ENCODE peak calls at places on chromosomes 13 and 19, in seven cellular contexts. J is RWPE1; U is ACHN; N is stimulated activated CD8-positive, alpha-beta memory T cell treated with anti-CD3 and anti-CD28 coated beads, Interleukin-7, amount 100 ng/mL, for 24 hours; W is progenitor cell of endocrine pancreas; M is CD8-positive, alpha-beta memory T cell; L is Karpas-422. Q is an unnamed sample.
A peak's percentile ranks its signal among the peaks of the same experiment; 100 is the strongest.

GRCh38 chr13:106156468-106156867 is 379.0 kb downstream of the EFNB2 start:
- DNase-seq in J (peak; percentile 86), U (peak; percentile 84), N (no peak), W (no peak), M (no peak), L (no peak), Q (peak; percentile 96)

GRCh38 chr19:39506944-39507714 is 7.8 kb upstream of the SELENOV start:
- DNase-seq in J (peak; percentile 71), U (peak; percentile 70), N (peak; percentile 30), W (peak; percentile 44), M (no peak), L (peak; percentile 83), Q (no peak)

GRCh38 chr13:47397739-47398138 is 500.9 kb upstream of the HTR2A start:
- DNase-seq in J (peak; percentile 22), U (no peak), N (no peak), W (no peak), M (no peak), L (no peak), Q (no peak)

GRCh38 chr13:113532156-113532806 is 41.8 kb upstream of the DCUN1D2 start:
- DNase-seq in J (peak; percentile 46), U (no peak), N (no peak), W (no peak), M (no peak), L (no peak), Q (no peak)

GRCh38 chr19:3575260-3575741 is 2.6 kb downstream of the HMG20B start:
- DNase-seq in J (no peak), U (peak; percentile 33), N (no peak), W (no peak), M (no peak), L (peak; percentile 49), Q (no peak)

GRCh38 chr19:10884273-10884672 is 12.9 kb downstream of the CARM1 start:
- DNase-seq in J (no peak), U (no peak), N (no peak), W (no peak), M (no peak), L (no peak), Q (peak; percentile 33)

GRCh38 chr13:24004142-24004541 is 106.8 kb upstream of the C1QTNF9B start:
- DNase-seq in J (no peak), U (no peak), N (no peak), W (no peak), M (no peak), L (no peak), Q (no peak)

GRCh38 chr19:33390908-33391630 is 17.6 kb downstream of the CEBPG start:
- DNase-seq in J (no peak), U (no peak), N (no peak), W (no peak), M (no peak), L (no peak), Q (no peak)

GRCh38 chr19:36987091-36987490 is 71.0 kb downstream of the ZNF568 start:
- DNase-seq in J (no peak), U (no peak), N (no peak), W (no peak), M (no peak), L (no peak), Q (no peak)

GRCh38 chr19:1590641-1591397 is 1.8 kb downstream of the MBD3 start:
- DNase-seq in J (no peak), U (peak; percentile 37), N (no peak), W (no peak), M (no peak), L (peak; percentile 76), Q (peak; percentile 66)

GRCh38 chr19:54077334-54077733 is 3.8 kb downstream of the TARM1 start:
- DNase-seq in J (no peak), U (no peak), N (no peak), W (no peak), M (no peak), L (no peak), Q (no peak)

GRCh38 chr13:29703421-29703820 is 107.9 kb upstream of the SLC7A1 start:
- DNase-seq in J (no peak), U (no peak), N (no peak), W (no peak), M (no peak), L (no peak), Q (no peak)

GRCh38 chr19:31981545-31981944 is 363.9 kb upstream of the ZNF507 start:
- DNase-seq in J (no peak), U (no peak), N (no peak), W (no peak), M (no peak), L (no peak), Q (no peak)

GRCh38 chr13:37375724-37376123 is 222.8 kb downstream of the POSTN start:
- DNase-seq in J (no peak), U (no peak), N (no peak), W (no peak), M (no peak), L (no peak), Q (no peak)

GRCh38 chr19:32819415-32820400 is 49.9 kb downstream of the SLC7A9 start:
- DNase-seq in J (no peak), U (no peak), N (no peak), W (no peak), M (no peak), L (peak; percentile 38), Q (no peak)

GRCh38 chr19:5148794-5149190 is 179.9 kb downstream of the KDM4B start:
- DNase-seq in J (no peak), U (no peak), N (no peak), W (no peak), M (no peak), L (no peak), Q (no peak)

GRCh38 chr13:23767806-23768205 is 121.4 kb downstream of the MIPEP start:
- DNase-seq in J (no peak), U (no peak), N (no peak), W (no peak), M (no peak), L (no peak), Q (no peak)

GRCh38 chr19:38718747-38719543 is 25.3 kb downstream of the CAPN12 start:
- DNase-seq in J (no peak), U (no peak), N (no peak), W (no peak), M (no peak), L (no peak), Q (no peak)

GRCh38 chr19:44111910-44112463 is 1.2 kb upstream of the ZNF225 start:
- DNase-seq in J (peak; percentile 4), U (no peak), N (no peak), W (no peak), M (no peak), L (no peak), Q (peak; percentile 96)

GRCh38 chr19:5432687-5433086 is 22.5 kb upstream of the ZNRF4 start:
- DNase-seq in J (no peak), U (no peak), N (no peak), W (no peak), M (no peak), L (no peak), Q (no peak)

GRCh38 chr13:78978381-78978998 is 319.5 kb upstream of the OBI1 start:
- DNase-seq in J (peak; percentile 37), U (peak; percentile 51), N (no peak), W (no peak), M (no peak), L (peak; percentile 81), Q (peak; percentile 82)

GRCh38 chr19:53624776-53625540 is 6.8 kb upstream of the DPRX start:
- DNase-seq in J (no peak), U (no peak), N (no peak), W (no peak), M (no peak), L (no peak), Q (no peak)

GRCh38 chr19:40191836-40192646 is 815 bp downstream of the MAP3K10 start:
- DNase-seq in J (peak; percentile 12), U (peak; percentile 45), N (no peak), W (peak; percentile 48), M (no peak), L (peak; percentile 75), Q (peak; percentile 52)

GRCh38 chr19:31346660-31347059 is 2.6 kb downstream of the TSHZ3 start:
- DNase-seq in J (no peak), U (no peak), N (no peak), W (no peak), M (no peak), L (no peak), Q (no peak)

GRCh38 chr19:3651684-3652083 is 25.1 kb upstream of the CACTIN start:
- DNase-seq in J (no peak), U (no peak), N (no peak), W (no peak), M (no peak), L (no peak), Q (no peak)

GRCh38 chr19:4257025-4257424 is 10.1 kb downstream of the YJU2 start:
- DNase-seq in J (no peak), U (no peak), N (no peak), W (no peak), M (no peak), L (no peak), Q (no peak)

GRCh38 chr19:3670796-3671679 is 29.2 kb downstream of the PIP5K1C start:
- DNase-seq in J (no peak), U (no peak), N (peak; percentile 31), W (no peak), M (no peak), L (no peak), Q (no peak)